ENCODE peak calls at places on chromosome 11, in eight cellular contexts. H is prostate gland; F is lung; O is AG04450; U is epithelial cell of prostate; J is CD8-positive, alpha-beta memory T cell; X is fibroblast of lung; E is OCI-LY7. M is an unnamed sample.

GRCh38 chr11:79076526-79077115 is 364.2 kb downstream of the TENM4 start:
- DNase-seq in H (peak), F (no peak), O (no peak), U (no peak), J (no peak), X (no peak), E (peak), M (peak)

GRCh38 chr11:120288021-120288420 is 37.1 kb upstream of the TLCD5 start:
- DNase-seq in H (no peak), F (no peak), O (no peak), U (no peak), J (no peak), X (no peak), E (no peak), M (no peak)

GRCh38 chr11:96275807-96276594 is 67.0 kb downstream of the MAML2 start:
- DNase-seq in H (no peak), F (no peak), O (no peak), U (no peak), J (no peak), X (no peak), E (no peak), M (no peak)

GRCh38 chr11:36161572-36161971 is 127.7 kb downstream of the COMMD9 start:
- DNase-seq in H (no peak), F (peak), O (no peak), U (no peak), J (no peak), X (no peak), E (no peak), M (no peak)

GRCh38 chr11:81420668-81421550 is 1312.8 kb downstream of the FAM181B start:
- DNase-seq in H (no peak), F (no peak), O (no peak), U (no peak), J (no peak), X (no peak), E (no peak), M (no peak)

GRCh38 chr11:13316528-13316961 is 39.0 kb downstream of the BMAL1 start:
- DNase-seq in H (no peak), F (peak), O (no peak), U (no peak), J (no peak), X (peak), E (no peak), M (no peak)

GRCh38 chr11:82986491-82986890 is 85.0 kb downstream of the DDIAS start:
- DNase-seq in H (no peak), F (no peak), O (no peak), U (no peak), J (no peak), X (no peak), E (no peak), M (no peak)

GRCh38 chr11:48093795-48094642 is 113.7 kb downstream of the PTPRJ start:
- DNase-seq in H (no peak), F (no peak), O (no peak), U (no peak), J (no peak), X (peak), E (no peak), M (peak)

GRCh38 chr11:112401036-112401769 is 140.5 kb upstream of the PLET1 start:
- DNase-seq in H (no peak), F (no peak), O (no peak), U (no peak), J (no peak), X (no peak), E (no peak), M (no peak)

GRCh38 chr11:27699926-27700350 is 317 bp downstream of the BDNF start:
- DNase-seq in H (no peak), F (no peak), O (no peak), U (no peak), J (no peak), X (no peak), E (no peak), M (no peak)

GRCh38 chr11:89405629-89406028 is 85.5 kb downstream of the NOX4 start:
- DNase-seq in H (no peak), F (no peak), O (no peak), U (no peak), J (no peak), X (peak), E (no peak), M (no peak)

GRCh38 chr11:85945296-85945695 is 90.1 kb downstream of the CCDC83 start:
- DNase-seq in H (no peak), F (no peak), O (no peak), U (no peak), J (no peak), X (no peak), E (peak), M (no peak)

GRCh38 chr11:59206635-59207034 is 6.1 kb downstream of the MPEG1 start:
- DNase-seq in H (no peak), F (no peak), O (no peak), U (no peak), J (no peak), X (peak), E (peak), M (peak)

GRCh38 chr11:33736148-33736809 is at the start of gene CD59:
- DNase-seq in H (peak), F (peak), O (peak), U (peak), J (peak), X (peak), E (peak), M (peak)

DNA sequence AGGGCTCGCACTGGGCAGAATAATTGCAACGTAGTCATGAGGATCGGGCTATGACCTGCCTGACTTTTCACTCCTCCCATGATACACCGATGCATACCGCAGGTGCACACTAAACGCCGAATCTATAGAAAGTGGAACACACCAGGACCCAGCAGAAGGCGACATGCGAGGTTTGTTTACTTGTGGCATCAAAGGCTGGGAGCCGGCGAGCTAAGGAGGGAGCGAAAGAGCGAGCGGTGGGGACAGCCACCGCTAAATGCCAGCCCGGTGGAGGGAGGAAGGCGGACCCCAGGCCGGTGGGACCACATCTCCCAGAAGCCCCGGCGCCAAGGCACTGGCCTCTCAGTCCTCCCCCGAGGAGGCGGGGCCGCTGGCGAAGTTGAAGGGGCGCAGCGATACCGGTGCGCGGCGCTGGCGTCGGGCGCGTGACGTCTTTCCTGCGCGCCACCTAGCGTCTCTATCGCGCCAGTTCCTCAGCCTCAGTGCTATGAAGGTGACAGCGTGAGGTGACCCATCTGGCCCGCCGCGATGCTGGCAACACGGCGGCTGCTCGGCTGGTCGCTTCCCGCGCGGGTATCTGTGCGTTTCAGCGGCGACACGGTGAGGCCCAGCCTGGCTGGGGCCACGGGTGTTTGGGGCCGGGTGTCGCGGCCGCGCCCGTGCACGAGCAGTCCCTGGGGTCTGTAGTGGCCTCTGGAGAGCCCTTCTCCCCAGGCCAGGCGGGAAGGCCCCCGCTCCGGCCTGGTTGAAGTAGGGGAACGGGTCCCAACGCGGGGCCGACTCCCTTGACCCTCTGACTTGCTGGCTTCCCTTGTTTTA is at the start of gene NDUFV1:
- DNase-seq in H (peak), F (peak), O (peak), U (no peak), J (peak), X (peak), E (peak), M (peak)
- H3K27ac ChIP-seq in H (peak), F (peak), O (peak), U (no peak), J (peak), X (peak), E (peak), M (peak)

GRCh38 chr11:11660351-11660750 is 38.5 kb upstream of the GALNT18 start:
- DNase-seq in H (no peak), F (no peak), O (no peak), U (no peak), J (no peak), X (no peak), E (no peak), M (no peak)

GRCh38 chr11:11661356-11662040 is 39.7 kb upstream of the GALNT18 start:
- DNase-seq in H (no peak), F (no peak), O (no peak), U (no peak), J (no peak), X (no peak), E (no peak), M (no peak)

GRCh38 chr11:11662578-11662977 is 40.8 kb upstream of the GALNT18 start:
- DNase-seq in H (no peak), F (no peak), O (no peak), U (no peak), J (no peak), X (no peak), E (no peak), M (no peak)

GRCh38 chr11:11657101-11657935 is 35.5 kb upstream of the GALNT18 start:
- DNase-seq in H (no peak), F (no peak), O (no peak), U (no peak), J (no peak), X (no peak), E (no peak), M (no peak)

GRCh38 chr11:11659567-11660341 is 37.9 kb upstream of the GALNT18 start:
- DNase-seq in H (no peak), F (no peak), O (no peak), U (no peak), J (no peak), X (no peak), E (peak), M (no peak)
- H3K27ac ChIP-seq in H (no peak), F (no peak), O (no peak), U (no peak), J (no peak), X (no peak), E (no peak), M (no peak)

GRCh38 chr11:45079943-45080719 is 66.3 kb upstream of the PRDM11 start:
- DNase-seq in H (no peak), F (no peak), O (no peak), U (no peak), J (peak), X (no peak), E (peak), M (peak)
- H3K27ac ChIP-seq in H (no peak), F (no peak), O (no peak), U (no peak), J (peak), X (no peak), E (peak), M (no peak)

DNA sequence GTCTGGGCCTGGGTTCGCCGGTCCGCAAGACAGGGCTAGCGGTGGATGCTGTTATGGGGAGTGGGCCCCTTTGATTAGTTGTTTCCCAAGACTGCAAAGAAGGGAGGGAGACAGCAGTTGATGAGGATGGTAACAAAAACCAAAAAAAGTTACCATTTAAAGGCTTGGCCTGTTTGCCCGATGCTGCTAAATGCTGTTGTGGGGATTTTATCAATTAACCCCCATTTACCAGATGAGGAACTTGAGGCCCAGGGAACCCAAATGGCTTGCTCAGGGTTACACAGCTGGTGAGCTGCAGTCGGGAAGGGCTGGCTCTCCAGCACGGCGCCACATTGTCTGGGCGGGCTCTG is 3.4 kb downstream of the TRPT1 start:
- DNase-seq in H (no peak), F (no peak), O (no peak), U (no peak), J (no peak), X (no peak), E (no peak), M (no peak)
- H3K27ac ChIP-seq in H (no peak), F (no peak), O (no peak), U (no peak), J (no peak), X (no peak), E (no peak), M (no peak)

DNA sequence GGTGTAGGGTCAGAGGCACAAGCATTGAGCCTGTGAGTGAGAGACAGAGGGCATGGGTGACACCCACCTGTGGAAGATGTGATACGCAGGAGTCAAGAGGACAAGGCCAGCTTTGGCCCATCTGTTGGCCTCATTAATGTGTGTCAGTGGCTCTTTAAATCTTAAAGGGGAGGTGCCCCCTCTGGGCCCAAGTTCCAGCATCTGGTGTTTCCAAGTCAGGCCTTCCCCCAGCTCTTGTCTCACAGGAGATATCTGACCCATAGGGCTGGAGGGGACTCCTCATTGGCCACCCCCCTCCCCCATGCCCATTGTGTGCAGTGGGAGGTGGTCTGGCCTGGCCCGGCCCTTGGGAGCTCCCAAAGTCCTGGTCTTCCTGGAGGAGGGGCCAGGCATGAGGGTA is 8.9 kb downstream of the KCNK7 start:
- DNase-seq in H (no peak), F (no peak), O (no peak), U (no peak), J (no peak), X (peak), E (no peak), M (no peak)
- H3K27ac ChIP-seq in H (no peak), F (peak), O (no peak), U (no peak), J (no peak), X (no peak), E (no peak), M (no peak)

DNA sequence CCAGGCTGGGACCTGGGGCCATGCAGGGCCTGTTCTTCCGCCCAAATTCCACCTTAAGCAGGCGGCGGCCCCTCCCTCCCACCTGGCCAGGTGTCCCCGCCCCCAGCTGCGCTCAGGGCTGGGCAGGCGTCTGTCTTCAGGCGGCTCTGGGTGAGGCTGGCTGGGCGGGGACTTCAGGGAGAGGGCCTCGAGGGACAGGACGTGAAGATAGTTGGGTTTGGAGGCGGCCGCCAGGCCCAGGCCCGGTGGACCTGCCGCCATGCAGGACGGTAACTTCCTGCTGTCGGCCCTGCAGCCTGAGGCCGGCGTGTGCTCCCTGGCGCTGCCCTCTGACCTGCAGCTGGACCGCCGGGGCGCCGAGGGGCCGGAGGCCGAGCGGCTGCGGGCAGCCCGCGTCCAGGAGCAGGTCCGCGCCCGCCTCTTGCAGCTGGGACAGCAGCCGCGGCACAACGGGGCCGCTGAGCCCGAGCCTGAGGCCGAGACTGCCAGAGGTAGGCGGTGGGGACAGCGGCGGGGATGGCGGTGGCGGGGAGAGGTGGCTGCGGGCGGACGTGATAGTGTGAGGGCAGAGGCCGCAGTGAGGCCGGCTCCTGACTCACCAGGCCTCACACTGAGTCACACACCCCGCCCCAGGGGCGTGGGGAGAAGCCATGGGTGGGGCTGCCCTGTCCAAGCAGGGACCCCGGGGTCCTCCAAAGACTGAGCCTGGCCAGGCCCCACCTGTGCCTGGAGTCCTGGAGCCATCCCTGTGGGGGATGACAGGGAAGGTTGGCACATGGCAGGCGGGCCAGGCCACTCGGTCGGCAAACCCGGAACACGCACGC is at the start of gene PKP3:
- DNase-seq in H (peak), F (peak), O (no peak), U (peak), J (no peak), X (peak), E (no peak), M (peak)
- H3K27ac ChIP-seq in H (peak), F (peak), O (no peak), U (peak), J (peak), X (no peak), E (no peak), M (peak)

GRCh38 chr11:8067567-8067928 is 13.5 kb upstream of the TUB start:
- DNase-seq in H (no peak), F (no peak), O (no peak), U (no peak), J (peak), X (no peak), E (no peak), M (no peak)

GRCh38 chr11:8067929-8068575 is 13.0 kb upstream of the TUB start:
- DNase-seq in H (no peak), F (no peak), O (no peak), U (no peak), J (no peak), X (no peak), E (no peak), M (no peak)

GRCh38 chr11:8066911-8067455 is 14.0 kb upstream of the TUB start:
- DNase-seq in H (no peak), F (no peak), O (no peak), U (no peak), J (no peak), X (peak), E (no peak), M (peak)

GRCh38 chr11:8069771-8070170 is 11.2 kb upstream of the TUB start:
- DNase-seq in H (no peak), F (no peak), O (no peak), U (no peak), J (no peak), X (no peak), E (no peak), M (no peak)

GRCh38 chr11:8068605-8069221 is 12.3 kb upstream of the TUB start:
- DNase-seq in H (no peak), F (no peak), O (peak), U (no peak), J (peak), X (peak), E (no peak), M (no peak)
- H3K27ac ChIP-seq in H (no peak), F (no peak), O (peak), U (no peak), J (no peak), X (peak), E (no peak), M (no peak)

GRCh38 chr11:106172389-106172991 is 95.0 kb downstream of the AASDHPPT start:
- DNase-seq in H (peak), F (no peak), O (no peak), U (no peak), J (no peak), X (no peak), E (no peak), M (no peak)
- H3K27ac ChIP-seq in H (no peak), F (no peak), O (no peak), U (peak), J (no peak), X (no peak), E (no peak), M (no peak)

M was measured in colonic mucosa.